ENCODE peak calls at places on chromosome 1, in ten cellular contexts. One of them, this sample, is unnamed.

GRCh38 chr1:164504699-164505098 is 54.3 kb upstream of the PBX1 start:
- DNase-seq in prostate gland: no peak
- DNase-seq in spleen: no peak
- DNase-seq in sigmoid colon: no peak
- DNase-seq in heart left ventricle: no peak
- DNase-seq in endothelial cell of umbilical vein: no peak
- DNase-seq in transverse colon: no peak
- DNase-seq in stomach: no peak
- DNase-seq in body of pancreas: no peak
- DNase-seq in right lobe of liver: no peak
- DNase-seq in this sample: no peak

GRCh38 chr1:2465371-2466269 is 10.5 kb upstream of the PLCH2 start:
- DNase-seq in prostate gland: no peak
- DNase-seq in spleen: no peak
- DNase-seq in sigmoid colon: no peak
- DNase-seq in heart left ventricle: no peak
- DNase-seq in endothelial cell of umbilical vein: no peak
- DNase-seq in transverse colon: no peak
- DNase-seq in stomach: no peak
- DNase-seq in body of pancreas: no peak
- DNase-seq in right lobe of liver: no peak
- DNase-seq in this sample: no peak

GRCh38 chr1:159302036-159302435 is at the start of gene FCER1A:
- DNase-seq in prostate gland: no peak
- DNase-seq in spleen: no peak
- DNase-seq in sigmoid colon: no peak
- DNase-seq in heart left ventricle: no peak
- DNase-seq in endothelial cell of umbilical vein: no peak
- DNase-seq in transverse colon: no peak
- DNase-seq in stomach: no peak
- DNase-seq in body of pancreas: no peak
- DNase-seq in right lobe of liver: no peak
- DNase-seq in this sample: no peak

GRCh38 chr1:66925944-66926343 is 1.2 kb downstream of the MIER1 start:
- DNase-seq in prostate gland: no peak
- DNase-seq in spleen: no peak
- DNase-seq in sigmoid colon: no peak
- DNase-seq in heart left ventricle: no peak
- DNase-seq in endothelial cell of umbilical vein: no peak
- DNase-seq in transverse colon: no peak
- DNase-seq in stomach: no peak
- DNase-seq in body of pancreas: no peak
- DNase-seq in right lobe of liver: no peak
- DNase-seq in this sample: no peak

GRCh38 chr1:11880911-11881748 is 22.4 kb upstream of the NPPB start:
- DNase-seq in prostate gland: no peak
- DNase-seq in spleen: no peak
- DNase-seq in sigmoid colon: peak; percentile 80
- DNase-seq in heart left ventricle: peak; percentile 90
- DNase-seq in endothelial cell of umbilical vein: no peak
- DNase-seq in transverse colon: no peak
- DNase-seq in stomach: no peak
- DNase-seq in body of pancreas: no peak
- DNase-seq in right lobe of liver: no peak
- DNase-seq in this sample: no peak

GRCh38 chr1:2321258-2321657 is 70.1 kb downstream of the MORN1 start:
- DNase-seq in prostate gland: no peak
- DNase-seq in spleen: no peak
- DNase-seq in sigmoid colon: no peak
- DNase-seq in heart left ventricle: no peak
- DNase-seq in endothelial cell of umbilical vein: no peak
- DNase-seq in transverse colon: no peak
- DNase-seq in stomach: no peak
- DNase-seq in body of pancreas: no peak
- DNase-seq in right lobe of liver: no peak
- DNase-seq in this sample: no peak

GRCh38 chr1:244712669-244713068 is 59.7 kb downstream of the DESI2 start:
- DNase-seq in prostate gland: no peak
- DNase-seq in spleen: no peak
- DNase-seq in sigmoid colon: no peak
- DNase-seq in heart left ventricle: no peak
- DNase-seq in endothelial cell of umbilical vein: no peak
- DNase-seq in transverse colon: no peak
- DNase-seq in stomach: no peak
- DNase-seq in body of pancreas: no peak
- DNase-seq in right lobe of liver: no peak
- DNase-seq in this sample: no peak

GRCh38 chr1:64929221-64929620 is 37.1 kb downstream of the JAK1 start:
- DNase-seq in prostate gland: no peak
- DNase-seq in spleen: no peak
- DNase-seq in sigmoid colon: no peak
- DNase-seq in heart left ventricle: no peak
- DNase-seq in endothelial cell of umbilical vein: no peak
- DNase-seq in transverse colon: no peak
- DNase-seq in stomach: no peak
- DNase-seq in body of pancreas: no peak
- DNase-seq in right lobe of liver: no peak
- DNase-seq in this sample: no peak

GRCh38 chr1:185045793-185046441 is 559 bp downstream of the RNF2 start:
- DNase-seq in prostate gland: peak; percentile 10
- DNase-seq in spleen: no peak
- DNase-seq in sigmoid colon: peak; percentile 64
- DNase-seq in heart left ventricle: peak; percentile 22
- DNase-seq in endothelial cell of umbilical vein: peak; percentile 38
- DNase-seq in transverse colon: peak; percentile 20
- DNase-seq in stomach: peak; percentile 30
- DNase-seq in body of pancreas: peak; percentile 32
- DNase-seq in right lobe of liver: no peak
- DNase-seq in this sample: no peak

GRCh38 chr1:171740987-171741871 is 636 bp downstream of the VAMP4 start:
- DNase-seq in prostate gland: peak; percentile 38
- DNase-seq in spleen: no peak
- DNase-seq in sigmoid colon: peak; percentile 71
- DNase-seq in heart left ventricle: peak; percentile 41
- DNase-seq in endothelial cell of umbilical vein: peak; percentile 51
- DNase-seq in transverse colon: peak; percentile 47
- DNase-seq in stomach: peak; percentile 33
- DNase-seq in body of pancreas: peak; percentile 36
- DNase-seq in right lobe of liver: no peak
- DNase-seq in this sample: peak; percentile 28

GRCh38 chr1:176172215-176172614 is 34.9 kb downstream of the COP1 start:
- DNase-seq in prostate gland: no peak
- DNase-seq in spleen: no peak
- DNase-seq in sigmoid colon: no peak
- DNase-seq in heart left ventricle: no peak
- DNase-seq in endothelial cell of umbilical vein: no peak
- DNase-seq in transverse colon: no peak
- DNase-seq in stomach: no peak
- DNase-seq in body of pancreas: no peak
- DNase-seq in right lobe of liver: no peak
- DNase-seq in this sample: no peak

DNA sequence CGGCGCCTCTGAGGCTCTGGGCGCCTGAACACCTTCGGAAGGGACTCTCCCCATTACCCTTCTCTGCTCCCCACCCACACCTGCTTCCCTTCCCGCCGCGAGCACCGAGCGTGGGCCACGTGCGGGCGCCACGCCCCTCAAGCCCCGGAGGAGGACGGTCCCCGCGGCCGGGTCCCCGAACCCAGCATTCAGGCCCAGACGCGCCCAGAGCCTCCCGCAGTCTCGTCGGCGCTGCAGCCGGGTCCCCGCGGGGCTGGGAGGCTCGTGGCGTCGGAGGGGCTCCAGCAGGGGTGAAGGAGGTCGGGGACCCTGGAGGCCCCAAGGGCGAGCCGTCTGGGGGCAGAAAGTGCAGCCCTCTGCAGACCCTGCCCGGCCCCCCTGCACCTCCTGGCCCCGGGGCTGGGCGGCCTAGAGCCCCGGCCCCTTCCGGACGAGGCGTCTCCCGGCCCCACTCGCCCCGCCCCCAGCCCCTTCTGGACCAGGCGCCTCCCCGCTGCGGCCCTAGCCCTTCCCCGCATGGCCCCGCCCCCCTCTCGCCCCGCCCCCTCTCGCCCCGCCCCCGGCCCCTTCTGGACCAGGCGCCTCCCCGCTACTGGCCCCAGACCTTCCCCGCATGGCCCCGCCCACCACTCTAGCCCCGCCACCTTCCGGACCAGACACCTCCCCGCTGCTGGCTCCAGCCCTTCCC is 378 bp upstream of the SMIM1 start:
- DNase-seq in prostate gland: peak; percentile 89
- DNase-seq in spleen: peak; percentile 98
- DNase-seq in sigmoid colon: peak; percentile 97
- DNase-seq in heart left ventricle: peak; percentile 91
- DNase-seq in endothelial cell of umbilical vein: peak; percentile 72
- DNase-seq in transverse colon: peak; percentile 96
- DNase-seq in stomach: peak; percentile 95
- DNase-seq in body of pancreas: peak; percentile 95
- DNase-seq in right lobe of liver: peak; percentile 96
- DNase-seq in this sample: peak; percentile 70
- TF ChIP-seq POLR2A in prostate gland: peak; percentile 36
- TF ChIP-seq POLR2A in spleen: no peak
- TF ChIP-seq POLR2A in sigmoid colon: no peak
- TF ChIP-seq POLR2A in heart left ventricle: peak; percentile 61
- TF ChIP-seq POLR2A in endothelial cell of umbilical vein: no peak
- TF ChIP-seq POLR2A in transverse colon: no peak
- TF ChIP-seq POLR2A in stomach: no peak
- TF ChIP-seq POLR2A in body of pancreas: no peak
- TF ChIP-seq POLR2A in right lobe of liver: no peak
- TF ChIP-seq POLR2A in this sample: peak; percentile 22

DNA sequence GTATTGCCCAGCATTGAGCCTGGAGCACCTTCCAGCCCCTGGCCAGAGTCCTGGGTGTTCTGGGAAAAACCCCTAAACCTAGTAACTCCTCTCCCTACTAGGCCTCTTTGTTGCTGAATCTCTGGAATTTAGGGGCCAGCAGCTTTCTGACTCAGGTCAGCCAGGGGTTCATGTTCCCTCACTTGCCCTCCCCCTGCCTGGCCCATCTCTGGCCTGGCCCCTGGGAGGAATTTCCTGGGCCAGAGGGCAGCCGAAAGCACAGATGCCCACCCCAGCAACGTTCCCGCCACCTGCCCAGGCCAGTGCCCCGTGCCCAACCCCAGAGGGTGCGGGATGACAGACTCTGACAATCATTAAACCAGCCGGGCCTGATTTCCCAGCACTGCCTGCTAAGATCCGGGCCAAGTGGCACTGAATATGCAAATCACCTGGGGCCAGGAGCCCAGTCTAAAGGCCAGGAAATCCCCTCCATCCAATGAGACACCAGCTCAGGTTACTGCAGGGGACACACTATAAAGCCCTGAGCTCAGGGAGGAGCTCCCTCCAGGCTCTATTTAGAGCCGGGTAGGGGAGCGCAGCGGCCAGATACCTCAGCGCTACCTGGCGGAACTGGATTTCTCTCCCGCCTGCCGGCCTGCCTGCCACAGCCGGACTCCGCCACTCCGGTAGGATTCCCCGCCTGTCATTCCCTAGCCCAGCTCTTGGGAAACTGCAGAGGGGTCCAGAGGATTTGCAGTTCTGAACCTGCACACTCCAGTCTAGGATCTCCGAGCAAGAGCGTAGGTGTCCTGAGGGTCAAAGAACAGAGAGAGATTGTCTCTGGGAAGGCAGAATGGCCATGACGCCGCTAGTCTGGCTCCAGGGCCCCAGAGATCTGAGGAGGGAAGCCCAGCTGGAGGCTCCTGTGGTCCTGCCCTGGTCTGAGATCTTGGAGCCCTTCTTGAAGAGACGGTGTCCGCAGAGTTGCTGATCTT is at the start of gene ELF3:
- DNase-seq in prostate gland: peak; percentile 97
- DNase-seq in spleen: peak; percentile 61
- DNase-seq in sigmoid colon: no peak
- DNase-seq in heart left ventricle: peak; percentile 24
- DNase-seq in endothelial cell of umbilical vein: no peak
- DNase-seq in transverse colon: peak; percentile 92
- DNase-seq in stomach: peak; percentile 95
- DNase-seq in body of pancreas: peak; percentile 95
- DNase-seq in right lobe of liver: peak; percentile 94
- DNase-seq in this sample: no peak
- H3K4me3 ChIP-seq in prostate gland: peak within 1 kb of the TSS; percentile 52
- H3K4me3 ChIP-seq in spleen: no peak within 1 kb of the TSS
- H3K4me3 ChIP-seq in sigmoid colon: no peak within 1 kb of the TSS
- H3K4me3 ChIP-seq in heart left ventricle: peak within 1 kb of the TSS; percentile 6
- H3K4me3 ChIP-seq in endothelial cell of umbilical vein: no peak within 1 kb of the TSS
- H3K4me3 ChIP-seq in transverse colon: peak within 1 kb of the TSS; percentile 72
- H3K4me3 ChIP-seq in stomach: peak within 1 kb of the TSS; percentile 57
- H3K4me3 ChIP-seq in body of pancreas: peak within 1 kb of the TSS; percentile 75
- H3K4me3 ChIP-seq in right lobe of liver: peak within 1 kb of the TSS; percentile 70
- H3K4me3 ChIP-seq in this sample: no peak within 1 kb of the TSS

GRCh38 chr1:155139895-155140629 is at the start of gene DPM3:
- DNase-seq in prostate gland: peak; percentile 91
- DNase-seq in spleen: peak; percentile 97
- DNase-seq in sigmoid colon: peak; percentile 93
- DNase-seq in heart left ventricle: peak; percentile 92
- DNase-seq in endothelial cell of umbilical vein: peak; percentile 81
- DNase-seq in transverse colon: peak; percentile 93
- DNase-seq in stomach: peak; percentile 92
- DNase-seq in body of pancreas: peak; percentile 87
- DNase-seq in right lobe of liver: peak; percentile 94
- DNase-seq in this sample: peak; percentile 90
- TF ChIP-seq POLR2A in prostate gland: peak; percentile 78
- TF ChIP-seq POLR2A in spleen: peak; percentile 56
- TF ChIP-seq POLR2A in sigmoid colon: peak; percentile 77
- TF ChIP-seq POLR2A in heart left ventricle: peak; percentile 62
- TF ChIP-seq POLR2A in endothelial cell of umbilical vein: peak; percentile 77
- TF ChIP-seq POLR2A in transverse colon: peak; percentile 83
- TF ChIP-seq POLR2A in stomach: no peak
- TF ChIP-seq POLR2A in body of pancreas: no peak
- TF ChIP-seq POLR2A in right lobe of liver: peak; percentile 69
- TF ChIP-seq POLR2A in this sample: peak; percentile 79

DNA sequence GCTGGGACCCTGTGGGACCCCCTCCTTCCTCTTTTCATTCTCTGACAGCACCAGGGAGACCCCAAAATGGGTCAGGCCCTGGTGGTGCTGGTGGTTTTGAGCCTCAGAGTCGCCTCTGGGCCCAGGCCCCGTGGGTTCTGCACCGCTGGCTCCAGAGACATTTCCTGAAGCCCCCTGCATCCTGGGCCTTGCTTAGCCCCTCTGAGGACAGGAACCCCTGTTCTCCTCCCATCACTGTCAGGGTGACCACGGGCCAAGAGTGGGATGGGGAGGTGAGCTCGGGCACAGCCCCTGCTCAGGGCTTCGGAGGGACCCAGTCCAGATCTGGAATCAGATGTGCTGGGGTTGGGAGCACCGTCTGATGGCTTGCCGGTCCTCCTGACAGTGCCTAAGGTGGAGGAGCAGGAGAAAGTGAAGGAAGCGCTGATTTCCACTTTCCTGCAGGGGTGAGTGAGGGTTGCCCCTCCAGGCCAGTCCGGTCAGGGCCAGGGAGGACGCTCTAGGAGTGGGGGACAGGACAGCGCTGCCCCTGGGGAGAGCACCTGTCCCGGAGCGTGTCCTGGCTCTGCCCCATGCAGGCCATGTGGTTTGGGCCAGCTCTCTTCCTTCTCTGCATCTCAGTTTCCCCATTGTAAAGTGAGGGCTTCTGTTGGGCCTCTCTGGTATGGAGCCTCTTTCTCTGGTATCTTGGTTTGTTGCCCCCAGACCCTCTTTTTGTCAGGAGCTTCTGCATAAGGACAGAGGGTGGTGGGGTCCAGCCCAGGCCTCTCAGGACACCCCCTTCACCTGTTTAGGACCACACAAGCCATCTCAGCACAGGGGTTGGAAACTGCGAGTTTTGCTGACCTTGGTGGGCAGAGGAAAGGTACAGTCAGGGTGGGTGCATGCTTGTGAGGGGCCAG is 71.0 kb downstream of the TRIM11 start:
- DNase-seq in prostate gland: no peak
- DNase-seq in spleen: no peak
- DNase-seq in sigmoid colon: peak; percentile 48
- DNase-seq in heart left ventricle: peak; percentile 4
- DNase-seq in endothelial cell of umbilical vein: no peak
- DNase-seq in transverse colon: peak; percentile 2
- DNase-seq in stomach: no peak
- DNase-seq in body of pancreas: peak; percentile 2
- DNase-seq in right lobe of liver: peak; percentile 51
- DNase-seq in this sample: peak; percentile 1
- H3K4me3 ChIP-seq in prostate gland: no peak overlapping the region
- H3K4me3 ChIP-seq in spleen: no peak overlapping the region
- H3K4me3 ChIP-seq in sigmoid colon: no peak overlapping the region
- H3K4me3 ChIP-seq in heart left ventricle: no peak overlapping the region
- H3K4me3 ChIP-seq in endothelial cell of umbilical vein: no peak overlapping the region
- H3K4me3 ChIP-seq in transverse colon: no peak overlapping the region
- H3K4me3 ChIP-seq in stomach: no peak overlapping the region
- H3K4me3 ChIP-seq in body of pancreas: no peak overlapping the region
- H3K4me3 ChIP-seq in right lobe of liver: no peak overlapping the region
- H3K4me3 ChIP-seq in this sample: no peak overlapping the region